ENCODE peak calls at places on chromosome 11, in eight cellular contexts. One of them, this sample, is unnamed.

GRCh38 chr11:70712471-70712870 is 314.1 kb downstream of the CTTN start:
- DNase-seq in suprapubic skin: no peak
- DNase-seq in IMR-90: no peak
- DNase-seq in H7: peak
- DNase-seq in neuronal stem cell: no peak
- DNase-seq in cardiac muscle cell: no peak
- DNase-seq in stomach: no peak
- DNase-seq in thoracic aorta: no peak
- DNase-seq in this sample: no peak

GRCh38 chr11:8093931-8094575 is 13.0 kb downstream of the TUB start:
- DNase-seq in suprapubic skin: no peak
- DNase-seq in stomach: peak
- DNase-seq in IMR-90: no peak
- DNase-seq in cardiac muscle cell: no peak
- DNase-seq in H7: no peak
- DNase-seq in neuronal stem cell: no peak
- DNase-seq in thoracic aorta: no peak
- DNase-seq in this sample: peak

GRCh38 chr11:92302766-92303165 is 78.1 kb downstream of the FAT3 start:
- DNase-seq in neuronal stem cell: no peak
- DNase-seq in thoracic aorta: no peak
- DNase-seq in cardiac muscle cell: no peak
- DNase-seq in stomach: no peak
- DNase-seq in suprapubic skin: no peak
- DNase-seq in IMR-90: peak
- DNase-seq in H7: no peak
- DNase-seq in this sample: no peak

GRCh38 chr11:86672007-86672621 is at the start of gene ME3:
- DNase-seq in IMR-90: peak
- DNase-seq in thoracic aorta: peak
- DNase-seq in H7: peak
- DNase-seq in cardiac muscle cell: peak
- DNase-seq in neuronal stem cell: peak
- DNase-seq in suprapubic skin: peak
- DNase-seq in stomach: peak
- DNase-seq in this sample: peak

GRCh38 chr11:61682093-61682732 is 2.0 kb downstream of the DAGLA start:
- DNase-seq in cardiac muscle cell: no peak
- DNase-seq in stomach: peak
- DNase-seq in neuronal stem cell: no peak
- DNase-seq in H7: peak
- DNase-seq in suprapubic skin: no peak
- DNase-seq in IMR-90: no peak
- DNase-seq in thoracic aorta: no peak
- DNase-seq in this sample: peak

GRCh38 chr11:124640660-124641059 is 18.0 kb downstream of the TBRG1 start:
- DNase-seq in stomach: no peak
- DNase-seq in H7: no peak
- DNase-seq in IMR-90: no peak
- DNase-seq in neuronal stem cell: no peak
- DNase-seq in thoracic aorta: no peak
- DNase-seq in cardiac muscle cell: no peak
- DNase-seq in suprapubic skin: no peak
- DNase-seq in this sample: peak

GRCh38 chr11:35681181-35681767 is 18.7 kb downstream of the TRIM44 start:
- DNase-seq in suprapubic skin: no peak
- DNase-seq in cardiac muscle cell: no peak
- DNase-seq in H7: no peak
- DNase-seq in IMR-90: no peak
- DNase-seq in stomach: no peak
- DNase-seq in thoracic aorta: no peak
- DNase-seq in neuronal stem cell: no peak
- DNase-seq in this sample: no peak

GRCh38 chr11:118267486-118267885 is 3.4 kb upstream of the MPZL2 start:
- DNase-seq in stomach: no peak
- DNase-seq in IMR-90: no peak
- DNase-seq in thoracic aorta: no peak
- DNase-seq in suprapubic skin: no peak
- DNase-seq in H7: no peak
- DNase-seq in cardiac muscle cell: no peak
- DNase-seq in neuronal stem cell: no peak
- DNase-seq in this sample: no peak

GRCh38 chr11:30789270-30789669 is 203.1 kb upstream of the MPPED2 start:
- DNase-seq in neuronal stem cell: no peak
- DNase-seq in suprapubic skin: no peak
- DNase-seq in H7: no peak
- DNase-seq in stomach: no peak
- DNase-seq in thoracic aorta: no peak
- DNase-seq in IMR-90: peak
- DNase-seq in cardiac muscle cell: peak
- DNase-seq in this sample: peak

GRCh38 chr11:65882191-65883057 is 2.8 kb downstream of the CTSW start:
- DNase-seq in H7: no peak
- DNase-seq in thoracic aorta: no peak
- DNase-seq in neuronal stem cell: no peak
- DNase-seq in cardiac muscle cell: no peak
- DNase-seq in suprapubic skin: no peak
- DNase-seq in IMR-90: no peak
- DNase-seq in stomach: no peak
- DNase-seq in this sample: no peak

GRCh38 chr11:76670475-76671235 is at the start of gene LRRC32:
- DNase-seq in neuronal stem cell: peak
- DNase-seq in thoracic aorta: no peak
- DNase-seq in IMR-90: no peak
- DNase-seq in stomach: peak
- DNase-seq in H7: peak
- DNase-seq in cardiac muscle cell: peak
- DNase-seq in suprapubic skin: peak
- DNase-seq in this sample: peak

GRCh38 chr11:67372993-67373915 is at the start of gene CLCF1:
- DNase-seq in thoracic aorta: no peak
- DNase-seq in neuronal stem cell: peak
- DNase-seq in H7: peak
- DNase-seq in IMR-90: peak
- DNase-seq in stomach: peak
- DNase-seq in suprapubic skin: peak
- DNase-seq in cardiac muscle cell: peak
- DNase-seq in this sample: peak

GRCh38 chr11:41246399-41246745 is 213.1 kb downstream of the LRRC4C start:
- DNase-seq in neuronal stem cell: no peak
- DNase-seq in cardiac muscle cell: no peak
- DNase-seq in thoracic aorta: no peak
- DNase-seq in suprapubic skin: no peak
- DNase-seq in IMR-90: no peak
- DNase-seq in H7: no peak
- DNase-seq in stomach: no peak
- DNase-seq in this sample: no peak

GRCh38 chr11:63747006-63747405 is 21.6 kb downstream of the ZFTA start:
- DNase-seq in cardiac muscle cell: no peak
- DNase-seq in IMR-90: peak
- DNase-seq in suprapubic skin: no peak
- DNase-seq in H7: no peak
- DNase-seq in stomach: no peak
- DNase-seq in neuronal stem cell: no peak
- DNase-seq in thoracic aorta: no peak
- DNase-seq in this sample: peak

GRCh38 chr11:105282658-105283057 is 143.1 kb upstream of the CARD18 start:
- DNase-seq in stomach: no peak
- DNase-seq in neuronal stem cell: no peak
- DNase-seq in thoracic aorta: no peak
- DNase-seq in IMR-90: no peak
- DNase-seq in suprapubic skin: no peak
- DNase-seq in cardiac muscle cell: peak
- DNase-seq in H7: no peak
- DNase-seq in this sample: no peak

GRCh38 chr11:78841451-78842060 is 266.9 kb upstream of the NARS2 start:
- DNase-seq in thoracic aorta: no peak
- DNase-seq in suprapubic skin: no peak
- DNase-seq in stomach: no peak
- DNase-seq in IMR-90: peak
- DNase-seq in neuronal stem cell: no peak
- DNase-seq in cardiac muscle cell: peak
- DNase-seq in H7: no peak
- DNase-seq in this sample: peak

GRCh38 chr11:36253238-36253637 is 36.0 kb downstream of the COMMD9 start:
- DNase-seq in stomach: no peak
- DNase-seq in cardiac muscle cell: no peak
- DNase-seq in suprapubic skin: no peak
- DNase-seq in thoracic aorta: no peak
- DNase-seq in H7: no peak
- DNase-seq in IMR-90: no peak
- DNase-seq in neuronal stem cell: no peak
- DNase-seq in this sample: peak

GRCh38 chr11:118820412-118821357 is 29.7 kb upstream of the DDX6 start:
- DNase-seq in suprapubic skin: peak
- DNase-seq in neuronal stem cell: no peak
- DNase-seq in IMR-90: no peak
- DNase-seq in cardiac muscle cell: no peak
- DNase-seq in stomach: peak
- DNase-seq in H7: peak
- DNase-seq in thoracic aorta: peak
- DNase-seq in this sample: no peak

GRCh38 chr11:118533769-118534729 is 3.1 kb downstream of the TMEM25 start:
- DNase-seq in cardiac muscle cell: no peak
- DNase-seq in stomach: no peak
- DNase-seq in H7: no peak
- DNase-seq in suprapubic skin: no peak
- DNase-seq in IMR-90: no peak
- DNase-seq in neuronal stem cell: no peak
- DNase-seq in thoracic aorta: no peak
- DNase-seq in this sample: no peak

GRCh38 chr11:33867996-33868645 is 23.8 kb downstream of the LMO2 start:
- DNase-seq in suprapubic skin: no peak
- DNase-seq in H7: peak
- DNase-seq in thoracic aorta: no peak
- DNase-seq in IMR-90: no peak
- DNase-seq in neuronal stem cell: no peak
- DNase-seq in cardiac muscle cell: no peak
- DNase-seq in stomach: no peak
- DNase-seq in this sample: no peak

GRCh38 chr11:129849447-129850130 is 33.9 kb downstream of the TMEM45B start:
- DNase-seq in stomach: no peak
- DNase-seq in IMR-90: no peak
- DNase-seq in cardiac muscle cell: no peak
- DNase-seq in neuronal stem cell: no peak
- DNase-seq in suprapubic skin: no peak
- DNase-seq in thoracic aorta: no peak
- DNase-seq in H7: no peak
- DNase-seq in this sample: no peak

GRCh38 chr11:86743223-86744118 is 56.9 kb upstream of the PRSS23 start:
- DNase-seq in cardiac muscle cell: peak
- DNase-seq in suprapubic skin: peak
- DNase-seq in IMR-90: peak
- DNase-seq in thoracic aorta: peak
- DNase-seq in H7: no peak
- DNase-seq in neuronal stem cell: no peak
- DNase-seq in stomach: peak
- DNase-seq in this sample: peak

GRCh38 chr11:111438846-111439520 is 59.9 kb upstream of the POU2AF1 start:
- DNase-seq in cardiac muscle cell: no peak
- DNase-seq in thoracic aorta: no peak
- DNase-seq in stomach: no peak
- DNase-seq in suprapubic skin: no peak
- DNase-seq in H7: no peak
- DNase-seq in IMR-90: no peak
- DNase-seq in neuronal stem cell: no peak
- DNase-seq in this sample: no peak

GRCh38 chr11:20451568-20451967 is 64.1 kb downstream of the PRMT3 start:
- DNase-seq in thoracic aorta: no peak
- DNase-seq in IMR-90: no peak
- DNase-seq in H7: no peak
- DNase-seq in suprapubic skin: no peak
- DNase-seq in cardiac muscle cell: peak
- DNase-seq in stomach: no peak
- DNase-seq in neuronal stem cell: no peak
- DNase-seq in this sample: peak

GRCh38 chr11:74909363-74909762 is 39.5 kb downstream of the XRRA1 start:
- DNase-seq in IMR-90: no peak
- DNase-seq in cardiac muscle cell: no peak
- DNase-seq in H7: no peak
- DNase-seq in suprapubic skin: no peak
- DNase-seq in neuronal stem cell: no peak
- DNase-seq in thoracic aorta: no peak
- DNase-seq in stomach: no peak
- DNase-seq in this sample: no peak

GRCh38 chr11:74905326-74905725 is 43.6 kb downstream of the XRRA1 start:
- DNase-seq in suprapubic skin: no peak
- DNase-seq in thoracic aorta: no peak
- DNase-seq in H7: no peak
- DNase-seq in cardiac muscle cell: peak
- DNase-seq in IMR-90: no peak
- DNase-seq in neuronal stem cell: no peak
- DNase-seq in stomach: no peak
- DNase-seq in this sample: no peak

GRCh38 chr11:74909812-74910211 is 39.1 kb downstream of the XRRA1 start:
- DNase-seq in cardiac muscle cell: no peak
- DNase-seq in H7: no peak
- DNase-seq in thoracic aorta: no peak
- DNase-seq in neuronal stem cell: no peak
- DNase-seq in suprapubic skin: no peak
- DNase-seq in stomach: no peak
- DNase-seq in IMR-90: no peak
- DNase-seq in this sample: no peak
- H3K4me3 ChIP-seq in cardiac muscle cell: no peak
- H3K4me3 ChIP-seq in H7: no peak
- H3K4me3 ChIP-seq in thoracic aorta: no peak
- H3K4me3 ChIP-seq in neuronal stem cell: no peak
- H3K4me3 ChIP-seq in suprapubic skin: no peak
- H3K4me3 ChIP-seq in stomach: no peak
- H3K4me3 ChIP-seq in IMR-90: no peak
- H3K4me3 ChIP-seq in this sample: no peak

GRCh38 chr11:1389103-1389931 is 417 bp upstream of the BRSK2 start:
- DNase-seq in H7: peak
- DNase-seq in suprapubic skin: peak
- DNase-seq in neuronal stem cell: peak
- DNase-seq in thoracic aorta: peak
- DNase-seq in IMR-90: peak
- DNase-seq in stomach: peak
- DNase-seq in cardiac muscle cell: peak
- DNase-seq in this sample: peak
- H3K4me3 ChIP-seq in H7: peak
- H3K4me3 ChIP-seq in suprapubic skin: peak
- H3K4me3 ChIP-seq in neuronal stem cell: peak
- H3K4me3 ChIP-seq in thoracic aorta: peak
- H3K4me3 ChIP-seq in IMR-90: peak
- H3K4me3 ChIP-seq in stomach: peak
- H3K4me3 ChIP-seq in cardiac muscle cell: peak
- H3K4me3 ChIP-seq in this sample: peak

GRCh38 chr11:16923987-16924386 is 90.2 kb downstream of the PLEKHA7 start:
- DNase-seq in stomach: peak
- DNase-seq in thoracic aorta: no peak
- DNase-seq in cardiac muscle cell: no peak
- DNase-seq in IMR-90: no peak
- DNase-seq in suprapubic skin: no peak
- DNase-seq in neuronal stem cell: no peak
- DNase-seq in H7: no peak
- DNase-seq in this sample: no peak
- H3K4me3 ChIP-seq in stomach: no peak
- H3K4me3 ChIP-seq in thoracic aorta: no peak
- H3K4me3 ChIP-seq in cardiac muscle cell: peak
- H3K4me3 ChIP-seq in IMR-90: no peak
- H3K4me3 ChIP-seq in suprapubic skin: peak
- H3K4me3 ChIP-seq in neuronal stem cell: no peak
- H3K4me3 ChIP-seq in H7: no peak
- H3K4me3 ChIP-seq in this sample: no peak

GRCh38 chr11:121930004-121930965 is 185.7 kb downstream of the BLID start:
- DNase-seq in neuronal stem cell: no peak
- DNase-seq in thoracic aorta: no peak
- DNase-seq in IMR-90: peak
- DNase-seq in stomach: no peak
- DNase-seq in suprapubic skin: no peak
- DNase-seq in cardiac muscle cell: peak
- DNase-seq in H7: no peak
- DNase-seq in this sample: peak
- H3K4me3 ChIP-seq in neuronal stem cell: peak
- H3K4me3 ChIP-seq in thoracic aorta: peak
- H3K4me3 ChIP-seq in IMR-90: no peak
- H3K4me3 ChIP-seq in stomach: peak
- H3K4me3 ChIP-seq in suprapubic skin: peak
- H3K4me3 ChIP-seq in cardiac muscle cell: peak
- H3K4me3 ChIP-seq in H7: peak
- H3K4me3 ChIP-seq in this sample: peak